ENCODE peak calls at places on chromosome 14, in seven cellular contexts. O, G, H, P, C, L and F are unnamed samples.

GRCh38 chr14:100144645-100144995 is 14.8 kb downstream of the DEGS2 start:
- DNase-seq in H (no peak), O (no peak), L (no peak), G (no peak), C (no peak), P (no peak), F (no peak)

GRCh38 chr14:24868389-24868788 is 181.6 kb downstream of the STXBP6 start:
- DNase-seq in C (no peak), H (no peak), P (no peak), G (no peak), O (no peak), L (no peak), F (no peak)

GRCh38 chr14:40684328-40684727 is 922.3 kb upstream of the LRFN5 start:
- DNase-seq in C (no peak), H (no peak), P (no peak), O (no peak), L (no peak), G (no peak), F (no peak)

GRCh38 chr14:105414456-105415371 is 4.9 kb upstream of the MTA1 start:
- DNase-seq in P (peak), G (no peak), H (peak), L (peak), O (peak), C (peak), F (peak)

GRCh38 chr14:100076133-100076532 is 10.9 kb downstream of the EVL start:
- DNase-seq in O (peak), C (peak), P (no peak), L (no peak), G (no peak), H (no peak), F (peak)

GRCh38 chr14:45705954-45706353 is 453.0 kb upstream of the MIS18BP1 start:
- DNase-seq in L (no peak), P (no peak), O (no peak), G (no peak), C (no peak), H (no peak), F (no peak)

GRCh38 chr14:33636715-33637114 is 314.2 kb downstream of the EGLN3 start:
- DNase-seq in O (no peak), H (no peak), G (no peak), L (no peak), P (no peak), C (no peak), F (peak)

GRCh38 chr14:71694888-71695505 is 237.2 kb upstream of the RGS6 start:
- DNase-seq in L (no peak), G (no peak), H (no peak), P (no peak), O (no peak), C (no peak), F (no peak)

GRCh38 chr14:104856869-104857860 is 7.9 kb upstream of the CEP170B start:
- DNase-seq in C (no peak), H (peak), L (no peak), G (no peak), O (no peak), P (no peak), F (no peak)

GRCh38 chr14:95683793-95684192 is 2.4 kb upstream of the TCL1B start:
- DNase-seq in L (no peak), H (no peak), C (no peak), G (peak), P (no peak), O (no peak), F (peak)

GRCh38 chr14:25006961-25007795 is 42.8 kb downstream of the STXBP6 start:
- DNase-seq in H (no peak), P (no peak), G (no peak), L (no peak), C (peak), O (peak), F (peak)

GRCh38 chr14:74085047-74085637 is 386 bp downstream of the LIN52 start:
- DNase-seq in C (peak), O (peak), G (no peak), H (no peak), L (no peak), P (peak), F (peak)

GRCh38 chr14:105853089-105853906 is 326.9 kb downstream of the TMEM121 start:
- DNase-seq in L (peak), C (no peak), G (no peak), O (no peak), P (no peak), H (no peak), F (no peak)

GRCh38 chr14:66359500-66359899 is 126.7 kb upstream of the CCDC196 start:
- DNase-seq in H (peak), P (peak), G (no peak), O (peak), C (peak), L (no peak), F (peak)

GRCh38 chr14:60106341-60106740 is 14.6 kb downstream of the PCNX4 start:
- DNase-seq in H (no peak), P (no peak), L (no peak), O (no peak), G (no peak), C (peak), F (peak)

GRCh38 chr14:34354556-34354955 is 107.5 kb downstream of the SPTSSA start:
- DNase-seq in O (no peak), P (no peak), H (no peak), L (no peak), G (no peak), C (no peak), F (peak)

GRCh38 chr14:88384653-88385205 is 728 bp upstream of the SPATA7 start:
- DNase-seq in O (peak), H (no peak), L (no peak), P (no peak), G (no peak), C (no peak), F (no peak)

GRCh38 chr14:56221392-56222128 is 103.3 kb downstream of the PELI2 start:
- DNase-seq in P (no peak), G (no peak), H (no peak), C (no peak), O (no peak), L (no peak), F (no peak)